ENCODE peak calls at places on chromosomes 16 and 17, in eight cellular contexts. One of them, this sample, is unnamed.

GRCh38 chr16:63806794-63807506 is 1314.9 kb downstream of the CDH11 start:
- DNase-seq in WTC11: no peak
- DNase-seq in foreskin fibroblast: no peak
- DNase-seq in DMS 273 treated with DMSO at 0.1 percent for 48 hours: no peak
- DNase-seq in iPS-NIHi11: no peak
- DNase-seq in GM04504: no peak
- DNase-seq in choroid plexus epithelial cell: no peak
- DNase-seq in Kasumi-1: no peak
- DNase-seq in this sample: no peak

GRCh38 chr16:83701494-83701893 is 106.3 kb upstream of the HSBP1 start:
- DNase-seq in WTC11: peak; percentile 86
- DNase-seq in foreskin fibroblast: no peak
- DNase-seq in DMS 273 treated with DMSO at 0.1 percent for 48 hours: no peak
- DNase-seq in iPS-NIHi11: peak; percentile 89
- DNase-seq in GM04504: no peak
- DNase-seq in choroid plexus epithelial cell: peak; percentile 68
- DNase-seq in Kasumi-1: peak; percentile 53
- DNase-seq in this sample: peak; percentile 43

GRCh38 chr17:77127735-77128361 is 12.9 kb upstream of the SEC14L1 start:
- DNase-seq in WTC11: no peak
- DNase-seq in foreskin fibroblast: no peak
- DNase-seq in DMS 273 treated with DMSO at 0.1 percent for 48 hours: no peak
- DNase-seq in iPS-NIHi11: no peak
- DNase-seq in GM04504: no peak
- DNase-seq in choroid plexus epithelial cell: peak; percentile 97
- DNase-seq in Kasumi-1: peak; percentile 96
- DNase-seq in this sample: peak; percentile 82

GRCh38 chr16:23865853-23866252 is 30.1 kb downstream of the PRKCB start:
- DNase-seq in WTC11: peak; percentile 20
- DNase-seq in foreskin fibroblast: no peak
- DNase-seq in DMS 273 treated with DMSO at 0.1 percent for 48 hours: no peak
- DNase-seq in iPS-NIHi11: peak; percentile 11
- DNase-seq in GM04504: no peak
- DNase-seq in choroid plexus epithelial cell: no peak
- DNase-seq in Kasumi-1: no peak
- DNase-seq in this sample: no peak

GRCh38 chr17:80559688-80560290 is 15.2 kb downstream of the RPTOR start:
- DNase-seq in WTC11: no peak
- DNase-seq in foreskin fibroblast: peak; percentile 16
- DNase-seq in DMS 273 treated with DMSO at 0.1 percent for 48 hours: no peak
- DNase-seq in iPS-NIHi11: no peak
- DNase-seq in GM04504: no peak
- DNase-seq in choroid plexus epithelial cell: peak; percentile 95
- DNase-seq in Kasumi-1: no peak
- DNase-seq in this sample: no peak

GRCh38 chr17:42804918-42805367 is 6.3 kb downstream of the CNTD1 start:
- DNase-seq in WTC11: no peak
- DNase-seq in foreskin fibroblast: no peak
- DNase-seq in DMS 273 treated with DMSO at 0.1 percent for 48 hours: no peak
- DNase-seq in iPS-NIHi11: no peak
- DNase-seq in GM04504: no peak
- DNase-seq in choroid plexus epithelial cell: no peak
- DNase-seq in Kasumi-1: no peak
- DNase-seq in this sample: no peak

GRCh38 chr16:73886378-73886777 is 410.2 kb upstream of the PSMD7 start:
- DNase-seq in WTC11: no peak
- DNase-seq in foreskin fibroblast: no peak
- DNase-seq in DMS 273 treated with DMSO at 0.1 percent for 48 hours: no peak
- DNase-seq in iPS-NIHi11: no peak
- DNase-seq in GM04504: no peak
- DNase-seq in choroid plexus epithelial cell: no peak
- DNase-seq in Kasumi-1: no peak
- DNase-seq in this sample: no peak

GRCh38 chr17:79811036-79811887 is 14.4 kb upstream of the CBX8 start:
- DNase-seq in WTC11: no peak
- DNase-seq in foreskin fibroblast: no peak
- DNase-seq in DMS 273 treated with DMSO at 0.1 percent for 48 hours: peak; percentile 50
- DNase-seq in iPS-NIHi11: no peak
- DNase-seq in GM04504: no peak
- DNase-seq in choroid plexus epithelial cell: no peak
- DNase-seq in Kasumi-1: peak; percentile 57
- DNase-seq in this sample: peak; percentile 75

GRCh38 chr16:87441886-87442580 is 49.9 kb downstream of the MAP1LC3B start:
- DNase-seq in WTC11: no peak
- DNase-seq in foreskin fibroblast: no peak
- DNase-seq in DMS 273 treated with DMSO at 0.1 percent for 48 hours: no peak
- DNase-seq in iPS-NIHi11: no peak
- DNase-seq in GM04504: no peak
- DNase-seq in choroid plexus epithelial cell: peak; percentile 48
- DNase-seq in Kasumi-1: no peak
- DNase-seq in this sample: no peak

GRCh38 chr16:83682858-83683235 is 124.9 kb upstream of the HSBP1 start:
- DNase-seq in WTC11: no peak
- DNase-seq in foreskin fibroblast: no peak
- DNase-seq in DMS 273 treated with DMSO at 0.1 percent for 48 hours: no peak
- DNase-seq in iPS-NIHi11: no peak
- DNase-seq in GM04504: no peak
- DNase-seq in choroid plexus epithelial cell: no peak
- DNase-seq in Kasumi-1: no peak
- DNase-seq in this sample: no peak

GRCh38 chr17:49567871-49568694 is 7.6 kb upstream of the NXPH3 start:
- DNase-seq in WTC11: peak; percentile 92
- DNase-seq in foreskin fibroblast: peak; percentile 60
- DNase-seq in DMS 273 treated with DMSO at 0.1 percent for 48 hours: no peak
- DNase-seq in iPS-NIHi11: peak; percentile 78
- DNase-seq in GM04504: peak; percentile 61
- DNase-seq in choroid plexus epithelial cell: peak; percentile 80
- DNase-seq in Kasumi-1: peak; percentile 84
- DNase-seq in this sample: peak; percentile 88

GRCh38 chr17:17448076-17448475 is 28.7 kb upstream of the MED9 start:
- DNase-seq in WTC11: no peak
- DNase-seq in foreskin fibroblast: no peak
- DNase-seq in DMS 273 treated with DMSO at 0.1 percent for 48 hours: no peak
- DNase-seq in iPS-NIHi11: no peak
- DNase-seq in GM04504: no peak
- DNase-seq in choroid plexus epithelial cell: no peak
- DNase-seq in Kasumi-1: no peak
- DNase-seq in this sample: no peak

GRCh38 chr17:61167050-61167449 is 232.6 kb upstream of the TBX2 start:
- DNase-seq in WTC11: no peak
- DNase-seq in foreskin fibroblast: no peak
- DNase-seq in DMS 273 treated with DMSO at 0.1 percent for 48 hours: no peak
- DNase-seq in iPS-NIHi11: no peak
- DNase-seq in GM04504: no peak
- DNase-seq in choroid plexus epithelial cell: no peak
- DNase-seq in Kasumi-1: no peak
- DNase-seq in this sample: no peak

GRCh38 chr17:33575046-33575445 is 282.0 kb upstream of the ASIC2 start:
- DNase-seq in WTC11: no peak
- DNase-seq in foreskin fibroblast: no peak
- DNase-seq in DMS 273 treated with DMSO at 0.1 percent for 48 hours: no peak
- DNase-seq in iPS-NIHi11: no peak
- DNase-seq in GM04504: no peak
- DNase-seq in choroid plexus epithelial cell: no peak
- DNase-seq in Kasumi-1: no peak
- DNase-seq in this sample: no peak